ENCODE peak calls at places on chromosomes 3 and 15, in six cellular contexts. N, B, V, Y, M and Q are unnamed samples.

GRCh38 chr15:27912283-27912682 is 186.8 kb downstream of the OCA2 start:
- DNase-seq in N (no peak), B (no peak), V (no peak), Y (no peak), M (no peak), Q (no peak)

GRCh38 chr15:68798695-68799094 is 22.0 kb downstream of the ANP32A start:
- DNase-seq in N (no peak), B (no peak), V (no peak), Y (no peak), M (no peak), Q (no peak)

GRCh38 chr3:196135693-196136639 is 54.1 kb upstream of the TFRC start:
- DNase-seq in N (no peak), B (no peak), V (peak), Y (no peak), M (peak), Q (no peak)

GRCh38 chr3:100395674-100396073 is 5.2 kb downstream of the TOMM70 start:
- DNase-seq in N (no peak), B (peak), V (no peak), Y (no peak), M (peak), Q (no peak)

GRCh38 chr3:129324855-129325254 is 46.2 kb downstream of the HMCES start:
- DNase-seq in N (no peak), B (no peak), V (no peak), Y (no peak), M (no peak), Q (no peak)

GRCh38 chr3:55013145-55013544 is 85.3 kb upstream of the LRTM1 start:
- DNase-seq in N (no peak), B (no peak), V (no peak), Y (peak), M (peak), Q (no peak)

GRCh38 chr3:16448691-16449090 is 64.8 kb downstream of the RFTN1 start:
- DNase-seq in N (peak), B (no peak), V (peak), Y (peak), M (peak), Q (no peak)

GRCh38 chr3:17431004-17431403 is 311.4 kb downstream of the TBC1D5 start:
- DNase-seq in N (no peak), B (peak), V (no peak), Y (peak), M (peak), Q (no peak)

GRCh38 chr15:69038508-69038907 is 24.0 kb downstream of the NOX5 start:
- DNase-seq in N (no peak), B (no peak), V (no peak), Y (no peak), M (no peak), Q (no peak)

GRCh38 chr3:138148503-138148902 is 16.3 kb upstream of the A4GNT start:
- DNase-seq in N (no peak), B (no peak), V (no peak), Y (no peak), M (no peak), Q (no peak)

GRCh38 chr3:182710557-182711157 is 82.6 kb upstream of the ATP11B start:
- DNase-seq in N (no peak), B (peak), V (no peak), Y (peak), M (peak), Q (no peak)

GRCh38 chr3:50573566-50574279 is 4.4 kb downstream of the HEMK1 start:
- DNase-seq in N (no peak), B (peak), V (no peak), Y (no peak), M (no peak), Q (no peak)

GRCh38 chr3:114313426-114313825 is 19.6 kb downstream of the TIGIT start:
- DNase-seq in N (no peak), B (no peak), V (no peak), Y (no peak), M (no peak), Q (no peak)

GRCh38 chr3:64344721-64345207 is 119.5 kb upstream of the PRICKLE2 start:
- DNase-seq in N (no peak), B (no peak), V (no peak), Y (peak), M (peak), Q (no peak)

GRCh38 chr3:117278424-117279190 is 569.0 kb downstream of the TUSC7 start:
- DNase-seq in N (no peak), B (peak), V (no peak), Y (peak), M (peak), Q (peak)

GRCh38 chr3:136752046-136752326 is 192 bp downstream of the STAG1 start:
- DNase-seq in N (no peak), B (no peak), V (no peak), Y (no peak), M (peak), Q (no peak)

GRCh38 chr3:128726691-128727031 is 678 bp downstream of the RAB7A start:
- DNase-seq in N (peak), B (peak), V (peak), Y (peak), M (peak), Q (peak)

GRCh38 chr3:195907730-195908438 is 467 bp downstream of the TNK2 start:
- DNase-seq in N (no peak), B (peak), V (no peak), Y (no peak), M (peak), Q (no peak)

GRCh38 chr3:151183253-151183652 is 19.8 kb downstream of the GPR171 start:
- DNase-seq in N (no peak), B (peak), V (no peak), Y (no peak), M (no peak), Q (no peak)

GRCh38 chr3:150129181-150129580 is 158.5 kb upstream of the PFN2 start:
- DNase-seq in N (no peak), B (no peak), V (no peak), Y (no peak), M (no peak), Q (no peak)

GRCh38 chr3:38843898-38844297 is 27.9 kb upstream of the SCN10A start:
- DNase-seq in N (no peak), B (no peak), V (no peak), Y (peak), M (peak), Q (no peak)

GRCh38 chr3:140766465-140766864 is 88.6 kb downstream of the TRIM42 start:
- DNase-seq in N (no peak), B (no peak), V (no peak), Y (no peak), M (no peak), Q (no peak)

GRCh38 chr15:66897381-66897780 is 168.0 kb upstream of the SMAD3 start:
- DNase-seq in N (no peak), B (no peak), V (no peak), Y (no peak), M (no peak), Q (no peak)

GRCh38 chr3:34106879-34107278 is 308.4 kb downstream of the PDCD6IP start:
- DNase-seq in N (no peak), B (peak), V (no peak), Y (no peak), M (peak), Q (no peak)

GRCh38 chr15:80689716-80690115 is 5.4 kb upstream of the ABHD17C start:
- DNase-seq in N (no peak), B (no peak), V (no peak), Y (peak), M (no peak), Q (no peak)

GRCh38 chr15:25830844-25831443 is 32.2 kb downstream of the ATP10A start:
- DNase-seq in N (peak), B (no peak), V (peak), Y (peak), M (peak), Q (peak)

GRCh38 chr15:25829075-25829474 is 34.1 kb downstream of the ATP10A start:
- DNase-seq in N (no peak), B (no peak), V (no peak), Y (peak), M (no peak), Q (no peak)

DNA sequence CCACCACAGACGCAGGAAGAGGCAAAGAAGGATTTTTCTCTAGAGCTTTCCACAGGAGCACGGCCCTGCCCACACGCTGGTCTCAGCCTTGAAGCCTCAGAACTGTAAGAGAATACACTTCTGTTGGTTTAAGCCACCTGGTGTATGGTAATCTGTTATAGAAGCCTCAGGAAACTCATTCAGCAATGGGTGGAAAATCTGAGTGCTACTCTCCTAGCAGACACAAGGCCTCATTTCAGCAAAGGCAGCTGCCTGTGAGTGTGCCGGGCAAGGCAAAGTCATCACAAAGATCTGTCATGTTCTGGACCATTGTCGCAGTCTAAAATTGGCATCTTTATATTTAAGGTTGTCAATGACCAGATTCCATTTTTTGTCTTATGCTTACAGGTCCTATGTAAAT is 31.0 kb downstream of the ATP10A start:
- DNase-seq in N (no peak), B (no peak), V (no peak), Y (peak), M (no peak), Q (no peak)
- H3K4me3 ChIP-seq in N (no peak), B (no peak), V (no peak), Y (no peak), M (no peak), Q (no peak)

GRCh38 chr3:7977245-7978103 is 524.1 kb upstream of the LMCD1 start:
- DNase-seq in N (no peak), B (no peak), V (no peak), Y (peak), M (peak), Q (no peak)
- H3K27ac ChIP-seq in N (no peak), B (no peak), V (no peak), Y (no peak), M (peak), Q (peak)

GRCh38 chr3:177109688-177110087 is 87.6 kb downstream of the TBL1XR1 start:
- DNase-seq in N (no peak), B (no peak), V (no peak), Y (no peak), M (no peak), Q (no peak)

GRCh38 chr3:177111541-177111949 is 85.7 kb downstream of the TBL1XR1 start:
- DNase-seq in N (no peak), B (peak), V (no peak), Y (no peak), M (no peak), Q (no peak)

GRCh38 chr3:177107840-177108239 is 89.4 kb downstream of the TBL1XR1 start:
- DNase-seq in N (no peak), B (no peak), V (no peak), Y (no peak), M (no peak), Q (no peak)

GRCh38 chr3:177108648-177109047 is 88.6 kb downstream of the TBL1XR1 start:
- DNase-seq in N (no peak), B (no peak), V (no peak), Y (no peak), M (no peak), Q (no peak)

GRCh38 chr3:177110308-177111254 is 86.7 kb downstream of the TBL1XR1 start:
- DNase-seq in N (no peak), B (no peak), V (no peak), Y (no peak), M (no peak), Q (no peak)
- H3K4me3 ChIP-seq in N (no peak), B (no peak), V (no peak), Y (no peak), M (no peak), Q (no peak)

DNA sequence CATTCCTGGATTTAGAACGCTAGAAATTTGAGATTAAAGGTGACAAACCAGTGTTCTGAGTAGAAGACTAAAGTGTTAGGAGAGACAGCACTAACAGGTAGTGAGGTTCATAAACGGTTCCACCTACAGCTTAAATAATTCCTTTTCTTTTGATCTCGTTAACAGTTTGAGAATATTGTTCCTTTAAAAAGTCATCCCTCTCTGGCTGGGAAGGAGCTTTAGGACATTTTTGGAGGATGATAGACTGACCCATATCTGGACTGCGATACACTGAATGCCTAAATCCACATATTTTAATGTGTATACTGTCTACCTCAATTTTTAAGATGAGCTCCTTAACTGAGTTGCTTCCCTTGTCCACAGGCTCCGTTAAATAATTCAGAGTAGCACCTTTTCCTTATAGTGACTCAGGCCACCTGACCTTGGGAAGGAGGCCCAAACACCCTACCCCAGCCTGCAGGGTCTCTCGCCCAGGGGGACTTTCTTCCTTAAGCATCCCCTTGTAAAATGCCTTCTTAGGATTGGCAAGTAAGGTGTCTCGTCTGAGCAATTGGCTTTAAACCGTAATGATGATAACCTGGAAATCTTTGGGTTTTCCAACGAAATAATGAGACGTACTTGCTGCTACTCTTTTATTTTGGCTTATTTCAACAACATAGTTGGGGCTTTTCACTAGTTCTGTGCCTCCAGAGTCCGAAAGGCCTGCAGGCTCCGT is 3.3 kb downstream of the TRIM71 start:
- DNase-seq in N (no peak), B (no peak), V (no peak), Y (no peak), M (no peak), Q (no peak)
- H3K27ac ChIP-seq in N (no peak), B (no peak), V (no peak), Y (no peak), M (peak), Q (no peak)

GRCh38 chr3:69585472-69585871 is 153.8 kb upstream of the MITF start:
- DNase-seq in N (no peak), B (no peak), V (no peak), Y (no peak), M (no peak), Q (no peak)

GRCh38 chr3:69579527-69580165 is 159.6 kb upstream of the MITF start:
- DNase-seq in N (no peak), B (no peak), V (no peak), Y (no peak), M (no peak), Q (no peak)
- H3K4me3 ChIP-seq in N (no peak), B (no peak), V (no peak), Y (no peak), M (no peak), Q (no peak)